ENCODE peak calls at places on chromosomes 6 and 20, in ten cellular contexts. H is lower lobe of right lung, G is coronary artery, W is uterus, P is left lung, D is heart left ventricle, O is Peyer's patch, B is H9, S is ovary, T is IMR-90. Y is an unnamed sample.

GRCh38 chr6:156024339-156024738 is 568.7 kb upstream of the NOX3 start:
- DNase-seq in H (no peak), G (no peak), W (no peak), P (no peak), D (no peak), O (no peak), B (no peak), S (no peak), T (no peak), Y (no peak)

GRCh38 chr20:34516874-34517542 is 786 bp downstream of the DYNLRB1 start:
- DNase-seq in H (no peak), G (no peak), W (no peak), P (no peak), D (no peak), O (peak), B (no peak), S (no peak), T (no peak), Y (peak)

GRCh38 chr6:32271427-32271826 is 47.6 kb upstream of the NOTCH4 start:
- DNase-seq in H (no peak), G (no peak), W (no peak), P (no peak), D (no peak), O (no peak), B (no peak), S (no peak), T (no peak), Y (no peak)

GRCh38 chr6:80454197-80454596 is 347.7 kb downstream of the BCKDHB start:
- DNase-seq in H (no peak), G (no peak), W (no peak), P (no peak), D (no peak), O (no peak), B (no peak), S (no peak), T (peak), Y (no peak)

GRCh38 chr20:46512943-46513844 is at the start of gene ZNF334:
- DNase-seq in H (peak), G (no peak), W (peak), P (peak), D (peak), O (no peak), B (peak), S (peak), T (peak), Y (no peak)

GRCh38 chr6:44943541-44943940 is 384.6 kb upstream of the RUNX2 start:
- DNase-seq in H (no peak), G (no peak), W (no peak), P (no peak), D (no peak), O (no peak), B (no peak), S (no peak), T (no peak), Y (no peak)

GRCh38 chr20:34567885-34568865 is 9.7 kb downstream of the MAP1LC3A start:
- DNase-seq in H (no peak), G (no peak), W (no peak), P (no peak), D (no peak), O (no peak), B (no peak), S (no peak), T (no peak), Y (no peak)

GRCh38 chr20:24634855-24635254 is 165.4 kb downstream of the SYNDIG1 start:
- DNase-seq in H (no peak), G (peak), W (peak), P (no peak), D (peak), O (no peak), B (peak), S (no peak), T (peak), Y (no peak)

GRCh38 chr20:8428988-8429387 is 296.9 kb downstream of the PLCB1 start:
- DNase-seq in H (no peak), G (no peak), W (no peak), P (no peak), D (no peak), O (no peak), B (no peak), S (no peak), T (no peak), Y (no peak)

GRCh38 chr20:31548823-31549512 is 34.7 kb downstream of the HM13 start:
- DNase-seq in H (no peak), G (no peak), W (no peak), P (no peak), D (no peak), O (no peak), B (no peak), S (no peak), T (no peak), Y (no peak)

GRCh38 chr20:31551163-31551562 is 36.9 kb downstream of the HM13 start:
- DNase-seq in H (no peak), G (no peak), W (no peak), P (no peak), D (no peak), O (no peak), B (no peak), S (no peak), T (no peak), Y (no peak)

GRCh38 chr20:31550099-31550498 is 35.9 kb downstream of the HM13 start:
- DNase-seq in H (no peak), G (no peak), W (no peak), P (no peak), D (no peak), O (no peak), B (no peak), S (no peak), T (no peak), Y (no peak)

GRCh38 chr20:31547720-31548298 is 33.6 kb downstream of the HM13 start:
- DNase-seq in H (no peak), G (no peak), W (no peak), P (no peak), D (no peak), O (no peak), B (no peak), S (no peak), T (no peak), Y (no peak)

DNA sequence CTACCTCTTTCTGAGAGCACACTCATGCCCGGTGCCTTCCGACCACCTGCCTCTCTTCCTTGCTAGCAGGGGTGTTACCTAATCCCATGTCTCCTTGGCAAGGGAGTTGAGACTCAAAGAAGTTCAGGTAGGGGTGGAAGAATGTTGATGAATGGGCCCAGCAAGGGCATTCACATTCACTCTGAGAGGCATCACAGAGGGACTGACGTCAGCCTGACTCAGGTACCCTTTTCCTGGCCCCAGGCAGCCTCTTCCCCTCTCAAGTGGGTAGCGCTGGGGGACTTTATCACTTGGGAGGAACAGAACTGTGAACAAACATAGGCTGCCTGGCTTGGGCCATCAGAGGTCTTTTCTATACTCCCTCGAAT is 35.3 kb downstream of the HM13 start:
- DNase-seq in H (no peak), G (no peak), W (no peak), P (no peak), D (no peak), O (no peak), B (no peak), S (no peak), T (no peak), Y (no peak)
- H3K27ac ChIP-seq in H (no peak), G (no peak), W (no peak), P (no peak), D (no peak), O (no peak), B (no peak), S (no peak), T (no peak), Y (no peak)

DNA sequence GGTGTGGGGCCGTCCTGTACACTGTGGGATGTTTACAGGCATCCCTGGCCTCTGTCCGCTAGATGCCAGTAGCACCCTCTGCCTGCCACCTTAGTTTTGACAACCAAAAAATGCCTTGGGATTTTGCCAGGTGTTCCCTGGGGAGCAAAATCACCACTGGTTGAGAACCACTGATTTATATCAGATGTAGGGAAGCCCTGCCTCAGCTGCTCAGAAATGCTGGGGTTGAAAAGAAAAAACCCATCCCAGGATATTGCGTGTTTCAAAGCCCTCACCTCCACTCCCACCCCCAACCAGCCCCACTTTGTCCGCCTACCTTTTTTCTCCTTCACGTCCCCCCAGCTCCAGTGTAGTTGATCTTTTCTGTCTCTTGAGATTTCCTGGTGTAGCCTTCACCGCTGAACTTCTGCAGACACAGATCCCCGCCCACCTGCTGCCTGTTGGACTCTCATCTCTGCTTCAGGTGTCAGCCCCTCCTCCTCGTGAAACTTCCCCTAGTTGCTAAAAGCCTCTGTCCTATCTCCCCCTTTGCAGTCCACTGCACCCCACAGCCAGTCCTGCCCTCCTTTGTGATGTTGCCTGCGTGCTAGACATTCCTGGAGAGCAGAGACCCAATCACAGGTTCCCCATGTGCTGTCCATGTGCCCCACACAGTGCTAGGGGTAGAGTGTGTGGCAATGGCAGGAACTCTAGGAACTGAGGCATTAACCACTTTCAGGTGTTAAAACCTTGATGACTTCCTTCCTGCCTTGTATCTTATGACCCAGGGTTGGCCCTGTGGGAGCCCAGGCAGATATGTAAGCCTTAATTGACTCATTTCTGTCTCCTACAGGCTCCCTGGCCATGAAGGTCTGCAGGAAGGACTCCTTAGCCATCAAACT is 98.9 kb downstream of the TBC1D7 start:
- DNase-seq in H (no peak), G (no peak), W (no peak), P (no peak), D (no peak), O (peak), B (peak), S (no peak), T (no peak), Y (no peak)
- TF ChIP-seq CTCF in H (no peak), G (no peak), W (no peak), P (no peak), D (no peak), O (no peak), B (peak), S (no peak), T (no peak), Y (no peak)

DNA sequence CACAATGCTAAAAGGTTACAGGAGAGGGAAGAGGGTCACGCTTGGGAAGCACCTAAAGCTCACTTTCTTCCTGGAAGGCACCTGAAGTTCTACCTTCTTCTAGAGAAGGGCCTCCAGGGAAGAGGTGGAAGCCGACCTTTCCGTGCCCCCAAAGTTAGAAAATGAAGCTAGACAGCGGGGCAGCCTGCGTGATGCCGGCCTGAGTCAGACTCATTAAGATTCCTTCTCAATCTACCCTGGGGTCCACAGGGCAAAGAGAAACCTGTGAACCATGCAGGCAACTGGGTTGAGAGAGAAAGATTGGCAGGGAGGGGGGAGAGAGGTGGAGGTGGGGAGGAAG is 54.8 kb upstream of the CCDC167 start:
- DNase-seq in H (no peak), G (no peak), W (no peak), P (no peak), D (no peak), O (no peak), B (no peak), S (no peak), T (peak), Y (no peak)
- H3K27ac ChIP-seq in H (no peak), G (no peak), W (no peak), P (no peak), D (no peak), O (no peak), B (no peak), S (no peak), T (no peak), Y (no peak)

GRCh38 chr20:31570021-31570463 is 35.0 kb upstream of the ID1 start:
- DNase-seq in H (no peak), G (no peak), W (no peak), P (no peak), D (no peak), O (no peak), B (no peak), S (no peak), T (no peak), Y (no peak)

GRCh38 chr20:31573555-31574295 is 31.4 kb upstream of the ID1 start:
- DNase-seq in H (no peak), G (no peak), W (no peak), P (no peak), D (no peak), O (no peak), B (no peak), S (no peak), T (no peak), Y (no peak)

GRCh38 chr20:31570735-31571617 is 34.1 kb upstream of the ID1 start:
- DNase-seq in H (no peak), G (no peak), W (no peak), P (no peak), D (no peak), O (no peak), B (no peak), S (peak), T (no peak), Y (no peak)

GRCh38 chr20:31572701-31573554 is 32.2 kb upstream of the ID1 start:
- DNase-seq in H (peak), G (peak), W (peak), P (peak), D (peak), O (peak), B (peak), S (peak), T (peak), Y (peak)

DNA sequence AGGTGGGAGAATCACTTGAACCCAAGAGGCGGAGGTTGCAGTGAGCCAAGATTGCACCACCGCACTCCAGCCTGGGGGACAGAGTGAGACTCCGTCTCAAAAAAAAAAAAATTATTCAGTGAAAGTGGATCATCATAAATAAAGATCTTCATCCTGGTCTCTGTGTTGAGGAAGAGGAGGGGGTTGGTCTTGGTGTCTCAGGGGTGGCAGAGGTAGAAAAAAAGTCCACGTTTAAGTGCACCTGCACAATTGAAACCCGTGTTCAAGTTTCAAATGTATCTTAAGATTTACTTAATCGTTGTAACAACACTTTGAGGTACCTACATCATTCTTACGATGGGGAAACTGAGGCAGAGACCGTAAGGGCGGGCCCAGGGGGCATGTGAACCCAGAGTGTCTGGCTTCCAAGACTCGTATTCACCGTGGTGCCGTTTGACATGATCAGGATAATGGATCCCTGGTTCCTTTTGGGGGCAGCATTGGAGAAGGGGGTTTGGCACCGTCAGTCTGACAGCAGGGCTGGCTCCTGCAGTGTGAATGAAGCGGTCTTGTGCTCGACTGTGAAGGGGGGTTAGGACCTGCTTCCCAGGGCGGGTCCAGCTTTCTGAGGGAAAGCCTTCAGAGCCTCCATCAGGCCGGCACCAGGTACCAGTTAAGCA is 32.9 kb upstream of the ID1 start:
- DNase-seq in H (no peak), G (no peak), W (no peak), P (no peak), D (no peak), O (no peak), B (no peak), S (no peak), T (no peak), Y (no peak)
- TF ChIP-seq CTCF in H (no peak), G (no peak), W (no peak), P (no peak), D (no peak), O (no peak), B (peak), S (no peak), T (no peak), Y (no peak)

DNA sequence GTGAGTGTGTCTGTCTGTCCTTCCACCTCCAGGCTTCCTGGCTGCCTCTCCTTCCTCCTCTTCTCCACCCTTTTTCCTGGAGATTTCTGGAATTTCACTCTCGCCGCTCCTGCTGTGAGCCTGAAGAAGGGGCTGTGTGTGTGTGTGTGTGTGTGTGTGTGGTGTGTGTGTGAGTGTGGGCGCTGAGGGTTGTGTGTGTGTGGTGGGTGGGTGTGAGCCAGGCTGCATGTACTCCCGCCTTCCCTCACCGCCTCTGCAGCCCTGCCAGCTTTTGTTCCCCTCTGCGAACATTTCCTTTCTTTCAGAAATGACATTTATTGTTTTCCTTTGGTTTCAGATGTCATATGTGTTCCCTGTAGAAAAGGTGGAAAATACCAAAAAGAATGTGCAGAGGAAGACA is 76.0 kb downstream of the SRC start:
- DNase-seq in H (no peak), G (no peak), W (no peak), P (no peak), D (no peak), O (no peak), B (no peak), S (no peak), T (no peak), Y (no peak)
- H3K27ac ChIP-seq in H (no peak), G (no peak), W (no peak), P (no peak), D (no peak), O (no peak), B (no peak), S (no peak), T (no peak), Y (no peak)

GRCh38 chr20:51335329-51335841 is 207.1 kb downstream of the NFATC2 start:
- DNase-seq in H (no peak), G (no peak), W (no peak), P (no peak), D (no peak), O (no peak), B (no peak), S (no peak), T (peak), Y (no peak)
- TF ChIP-seq CTCF in H (no peak), G (no peak), W (no peak), P (no peak), D (no peak), O (no peak), B (no peak), S (no peak), T (peak), Y (no peak)

GRCh38 chr6:94670017-94670416 is 907.3 kb upstream of the MANEA start:
- DNase-seq in H (no peak), G (no peak), W (no peak), P (no peak), D (no peak), O (no peak), B (no peak), S (no peak), T (no peak), Y (no peak)
- H3K27ac ChIP-seq in H (no peak), G (no peak), W (no peak), P (no peak), D (no peak), O (no peak), B (no peak), S (no peak), T (no peak), Y (no peak)

Y was measured in CD8-positive, alpha-beta T cell.